ENCODE peak calls at places on chromosome 17, in four cellular contexts. X is NCI-H1092, Q is right lobe of liver, O is RCC 7860. W is an unnamed sample.

GRCh38 chr17:29732613-29733012 is 109.9 kb upstream of the CORO6 start:
- DNase-seq in X (no peak), Q (no peak), O (peak; percentile 91), W (no peak)

GRCh38 chr17:9968881-9969280 is 63.8 kb upstream of the RCVRN start:
- DNase-seq in X (no peak), Q (no peak), O (no peak), W (no peak)

GRCh38 chr17:28055546-28056275 is 13.2 kb downstream of the NLK start:
- DNase-seq in X (no peak), Q (no peak), O (no peak), W (no peak)

GRCh38 chr17:49676276-49676868 is 1.5 kb downstream of the SPOP start:
- DNase-seq in X (no peak), Q (no peak), O (no peak), W (no peak)

GRCh38 chr17:47905221-47905733 is 9.2 kb downstream of the SP2 start:
- DNase-seq in X (no peak), Q (peak; percentile 68), O (no peak), W (no peak)

GRCh38 chr17:57519199-57519598 is 225.9 kb downstream of the CCDC182 start:
- DNase-seq in X (no peak), Q (no peak), O (peak; percentile 93), W (no peak)

GRCh38 chr17:61766520-61766919 is 96.8 kb downstream of the BRIP1 start:
- DNase-seq in X (no peak), Q (no peak), O (no peak), W (no peak)

GRCh38 chr17:78597923-78598545 is 20.8 kb upstream of the DNAH17 start:
- DNase-seq in X (no peak), Q (no peak), O (peak; percentile 49), W (no peak)

GRCh38 chr17:34361478-34362061 is 1.5 kb downstream of the CCL1 start:
- DNase-seq in X (peak; percentile 85), Q (peak; percentile 89), O (peak; percentile 77), W (peak; percentile 94)

GRCh38 chr17:75688209-75688771 is 21.2 kb downstream of the SAP30BP start:
- DNase-seq in X (no peak), Q (no peak), O (no peak), W (peak; percentile 43)

GRCh38 chr17:53722407-53722806 is 100.3 kb upstream of the KIF2B start:
- DNase-seq in X (no peak), Q (no peak), O (peak; percentile 100), W (no peak)

GRCh38 chr17:46865100-46865499 is 13.7 kb downstream of the WNT9B start:
- DNase-seq in X (no peak), Q (no peak), O (no peak), W (no peak)

GRCh38 chr17:41959336-41960095 is 7.1 kb upstream of the CNP start:
- DNase-seq in X (peak; percentile 22), Q (no peak), O (peak; percentile 16), W (no peak)

GRCh38 chr17:66625321-66625767 is 209.6 kb upstream of the CACNG5 start:
- DNase-seq in X (no peak), Q (no peak), O (peak; percentile 50), W (no peak)

GRCh38 chr17:79628861-79629547 is 18.2 kb upstream of the RBFOX3 start:
- DNase-seq in X (no peak), Q (peak; percentile 26), O (no peak), W (peak; percentile 53)

GRCh38 chr17:40958086-40958953 is 8.4 kb downstream of the KRT39 start:
- DNase-seq in X (no peak), Q (no peak), O (no peak), W (no peak)

GRCh38 chr17:61474934-61475333 is 22.7 kb downstream of the TBX4 start:
- DNase-seq in X (no peak), Q (no peak), O (no peak), W (peak; percentile 8)

GRCh38 chr17:27520571-27521185 is 64.4 kb downstream of the KSR1 start:
- DNase-seq in X (no peak), Q (no peak), O (no peak), W (no peak)

GRCh38 chr17:65902831-65903549 is 288.9 kb downstream of the CEP112 start:
- DNase-seq in X (peak; percentile 63), Q (no peak), O (no peak), W (no peak)

GRCh38 chr17:59427425-59427921 is 96.0 kb downstream of the YPEL2 start:
- DNase-seq in X (no peak), Q (no peak), O (peak; percentile 82), W (no peak)

GRCh38 chr17:32769846-32770245 is 107.1 kb downstream of the MYO1D start:
- DNase-seq in X (no peak), Q (no peak), O (no peak), W (no peak)

GRCh38 chr17:55308613-55309332 is 44.0 kb downstream of the HLF start:
- DNase-seq in X (no peak), Q (no peak), O (no peak), W (no peak)

GRCh38 chr17:82302991-82303943 is 14.1 kb downstream of the CD7 start:
- DNase-seq in X (no peak), Q (no peak), O (no peak), W (peak; percentile 64)

GRCh38 chr17:58591455-58591854 is 77.0 kb upstream of the MTMR4 start:
- DNase-seq in X (no peak), Q (no peak), O (no peak), W (no peak)

GRCh38 chr17:34980353-34980680 is at the start of gene LIG3:
- DNase-seq in X (peak; percentile 90), Q (peak; percentile 95), O (peak; percentile 87), W (peak; percentile 98)

GRCh38 chr17:19978803-19979202 is 1.2 kb upstream of the AKAP10 start:
- DNase-seq in X (no peak), Q (no peak), O (no peak), W (no peak)

GRCh38 chr17:76540381-76541300 is 797 bp downstream of the PRCD start:
- DNase-seq in X (peak; percentile 90), Q (peak; percentile 88), O (peak; percentile 90), W (peak; percentile 92)

GRCh38 chr17:67751101-67752074 is 33.7 kb downstream of the NOL11 start:
- DNase-seq in X (no peak), Q (no peak), O (no peak), W (no peak)

GRCh38 chr17:67042104-67042899 is 2.1 kb upstream of the CACNG1 start:
- DNase-seq in X (no peak), Q (no peak), O (no peak), W (no peak)